ENCODE peak calls at places on chromosomes 12 and 14, in four cellular contexts. W is WTC11, P is GM12878, C is HepG2. F is an unnamed sample.
A peak's percentile ranks its signal among the peaks of the same experiment; 100 is the strongest.

GRCh38 chr14:22883191-22883976 is at the start of gene REM2:
- DNase-seq in C (no peak), P (no peak), W (no peak), F (peak; percentile 48)

GRCh38 chr14:102683399-102684275 is 91.2 kb downstream of the RCOR1 start:
- DNase-seq in W (peak; percentile 36), P (no peak), C (peak; percentile 61), F (peak; percentile 41)

GRCh38 chr14:78403278-78403815 is 233.2 kb downstream of the NRXN3 start:
- DNase-seq in P (peak; percentile 83), C (no peak), W (no peak), F (no peak)

GRCh38 chr14:39264558-39264957 is 30.8 kb downstream of the MIA2 start:
- DNase-seq in P (no peak), C (no peak), W (no peak), F (no peak)

GRCh38 chr12:4763549-4763948 is 43.3 kb downstream of the GALNT8 start:
- DNase-seq in C (peak; percentile 32), W (peak; percentile 94), P (no peak), F (peak; percentile 51)

GRCh38 chr12:38282886-38283285 is 33.7 kb upstream of the ALG10B start:
- DNase-seq in C (no peak), W (no peak), P (no peak), F (no peak)

GRCh38 chr14:50020799-50021198 is 95.6 kb downstream of the VCPKMT start:
- DNase-seq in C (no peak), P (no peak), W (no peak), F (no peak)

GRCh38 chr12:41882144-41882805 is 262.4 kb downstream of the GXYLT1 start:
- DNase-seq in W (no peak), C (no peak), P (no peak), F (no peak)

GRCh38 chr14:49915085-49915484 is 22.2 kb downstream of the ARF6 start:
- DNase-seq in P (no peak), W (no peak), C (no peak), F (no peak)

GRCh38 chr14:72771561-72771960 is 122.3 kb downstream of the DPF3 start:
- DNase-seq in C (no peak), W (no peak), P (no peak), F (no peak)

GRCh38 chr14:76855066-76855465 is 28.9 kb downstream of the LRRC74A start:
- DNase-seq in W (no peak), P (no peak), C (no peak), F (no peak)

GRCh38 chr12:8912910-8913309 is 1.4 kb upstream of the PHC1 start:
- DNase-seq in P (no peak), W (peak; percentile 38), C (no peak), F (peak; percentile 12)

GRCh38 chr12:75644472-75645072 is 133.2 kb upstream of the KRR1 start:
- DNase-seq in P (no peak), W (no peak), C (no peak), F (no peak)

GRCh38 chr12:117202033-117202432 is 11.8 kb upstream of the FBXO21 start:
- DNase-seq in C (no peak), W (no peak), P (no peak), F (no peak)

GRCh38 chr14:104289485-104289884 is 151.1 kb downstream of the KIF26A start:
- DNase-seq in C (no peak), P (no peak), W (no peak), F (no peak)

GRCh38 chr12:6336859-6337744 is 4.8 kb downstream of the TNFRSF1A start:
- DNase-seq in P (no peak), C (no peak), W (peak; percentile 30), F (peak; percentile 26)

GRCh38 chr12:117098361-117099217 is 627 bp downstream of the TESC start:
- DNase-seq in W (peak; percentile 46), P (no peak), C (no peak), F (peak; percentile 66)

GRCh38 chr14:26773906-26774593 is 176.2 kb upstream of the NOVA1 start:
- DNase-seq in P (no peak), C (no peak), W (no peak), F (no peak)

GRCh38 chr12:51951843-51952722 is 584 bp downstream of the ACVR1B start:
- DNase-seq in W (peak; percentile 48), P (no peak), C (no peak), F (no peak)

GRCh38 chr12:59182660-59183455 is 262.6 kb upstream of the LRIG3 start:
- DNase-seq in C (no peak), P (no peak), W (no peak), F (no peak)

GRCh38 chr12:89327477-89328094 is 24.7 kb downstream of the DUSP6 start:
- DNase-seq in P (no peak), W (no peak), C (no peak), F (no peak)

GRCh38 chr12:51118706-51119105 is 35.3 kb upstream of the CSRNP2 start:
- DNase-seq in P (no peak), C (no peak), W (no peak), F (no peak)

GRCh38 chr14:73771848-73772705 is 57.9 kb upstream of the PNMA1 start:
- DNase-seq in P (peak; percentile 85), W (peak; percentile 63), C (peak; percentile 94), F (peak; percentile 81)

GRCh38 chr14:65177551-65177950 is 75.2 kb upstream of the MAX start:
- DNase-seq in W (no peak), C (no peak), P (no peak), F (no peak)

GRCh38 chr14:20782280-20782890 is 1.3 kb downstream of the RNASE6 start:
- DNase-seq in P (no peak), W (no peak), C (no peak), F (no peak)

GRCh38 chr14:76056128-76056527 is 70.6 kb downstream of the IFT43 start:
- DNase-seq in P (no peak), W (peak; percentile 21), C (no peak), F (peak; percentile 23)

GRCh38 chr14:104657114-104657524 is 32.3 kb upstream of the INF2 start:
- DNase-seq in C (no peak), P (no peak), W (no peak), F (no peak)

GRCh38 chr12:102063066-102063465 is 1.3 kb upstream of the WASHC3 start:
- DNase-seq in C (peak; percentile 35), P (no peak), W (no peak), F (peak; percentile 54)
- TF ChIP-seq CREM in C (no peak), P (no peak), W (no peak), F (no peak)

GRCh38 chr12:19507823-19508222 is 68.5 kb downstream of the AEBP2 start:
- DNase-seq in P (no peak), C (no peak), W (no peak), F (no peak)
- TF ChIP-seq CREM in P (no peak), C (no peak), W (no peak), F (no peak)

GRCh38 chr12:69068431-69068830 is 135.5 kb upstream of the CPM start:
- DNase-seq in P (no peak), W (no peak), C (peak; percentile 46), F (no peak)

GRCh38 chr12:69067713-69068112 is 134.7 kb upstream of the CPM start:
- DNase-seq in P (no peak), C (no peak), W (no peak), F (no peak)

GRCh38 chr12:69069479-69069878 is 136.5 kb upstream of the CPM start:
- DNase-seq in C (no peak), P (no peak), W (no peak), F (no peak)

GRCh38 chr12:69070319-69071090 is 137.5 kb upstream of the CPM start:
- DNase-seq in C (peak; percentile 56), P (no peak), W (peak; percentile 69), F (peak; percentile 76)

GRCh38 chr12:69071091-69071370 is 138.1 kb upstream of the CPM start:
- DNase-seq in W (no peak), C (no peak), P (no peak), F (no peak)
- TF ChIP-seq CREM in W (no peak), C (no peak), P (no peak), F (no peak)

DNA sequence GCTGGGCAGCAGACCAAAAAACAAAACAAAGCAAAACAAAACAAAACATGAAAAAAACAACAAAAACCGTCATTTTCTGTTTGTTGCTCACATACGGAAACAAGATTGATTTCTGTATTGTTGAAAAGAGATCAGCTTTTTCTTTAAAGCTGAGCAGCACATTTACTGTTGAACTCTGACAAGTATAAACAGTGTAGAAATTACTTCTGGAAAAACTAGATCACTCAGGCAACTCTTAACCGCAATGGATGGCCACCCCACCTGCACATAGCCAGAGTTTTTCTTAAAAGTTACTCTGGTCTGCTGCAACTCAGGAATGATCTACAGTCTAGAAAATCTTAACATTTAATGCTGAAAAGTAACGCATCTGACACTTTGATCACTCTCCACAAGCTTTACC is 80.9 kb downstream of the PPM1H start:
- DNase-seq in W (no peak), C (no peak), P (no peak), F (no peak)
- TF ChIP-seq CREM in W (no peak), C (no peak), P (no peak), F (no peak)

GRCh38 chr12:96444403-96444802 is 44.2 kb upstream of the CDK17 start:
- DNase-seq in C (no peak), P (no peak), W (no peak), F (no peak)
- TF ChIP-seq CREM in C (no peak), P (no peak), W (no peak), F (no peak)

DNA sequence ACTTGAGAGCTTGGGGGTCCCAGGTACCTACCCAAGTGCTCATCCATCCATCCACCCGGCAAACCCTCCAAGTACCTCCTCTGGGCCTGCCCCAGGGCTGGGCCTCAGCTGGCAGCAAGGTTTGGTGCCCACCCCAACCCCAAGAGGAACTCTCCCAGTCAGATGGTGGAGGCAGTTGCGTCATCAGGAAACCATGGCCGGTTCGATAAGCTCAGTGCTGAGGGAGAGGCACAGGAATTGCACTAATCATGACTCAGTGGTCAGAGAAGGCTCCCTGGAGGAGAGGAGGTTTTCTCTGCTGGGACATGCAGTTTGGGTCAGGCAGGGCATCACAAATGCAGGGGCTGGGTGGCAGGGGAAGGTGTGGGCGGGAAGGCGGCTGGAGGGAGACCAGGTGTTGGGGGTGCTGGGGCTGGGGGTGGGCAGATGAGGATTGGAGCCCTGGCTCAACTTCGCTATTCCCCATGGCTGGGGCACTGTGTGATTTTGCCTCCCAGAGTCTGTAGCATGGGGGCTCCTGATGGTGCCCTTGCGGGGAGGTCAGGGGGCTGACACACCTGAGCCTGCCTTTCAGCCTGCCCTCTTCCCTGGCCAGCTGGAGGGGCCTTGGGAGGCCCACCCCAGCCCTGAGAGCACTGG is 32.2 kb downstream of the SH2B3 start:
- DNase-seq in W (no peak), P (no peak), C (no peak), F (no peak)
- TF ChIP-seq CREM in W (no peak), P (peak; percentile 39), C (no peak), F (peak; percentile 89)

GRCh38 chr12:46920503-46920902 is 94.7 kb upstream of the SLC38A4 start:
- DNase-seq in C (no peak), P (no peak), W (no peak), F (no peak)
- TF ChIP-seq CREM in C (no peak), P (no peak), W (no peak), F (no peak)

DNA sequence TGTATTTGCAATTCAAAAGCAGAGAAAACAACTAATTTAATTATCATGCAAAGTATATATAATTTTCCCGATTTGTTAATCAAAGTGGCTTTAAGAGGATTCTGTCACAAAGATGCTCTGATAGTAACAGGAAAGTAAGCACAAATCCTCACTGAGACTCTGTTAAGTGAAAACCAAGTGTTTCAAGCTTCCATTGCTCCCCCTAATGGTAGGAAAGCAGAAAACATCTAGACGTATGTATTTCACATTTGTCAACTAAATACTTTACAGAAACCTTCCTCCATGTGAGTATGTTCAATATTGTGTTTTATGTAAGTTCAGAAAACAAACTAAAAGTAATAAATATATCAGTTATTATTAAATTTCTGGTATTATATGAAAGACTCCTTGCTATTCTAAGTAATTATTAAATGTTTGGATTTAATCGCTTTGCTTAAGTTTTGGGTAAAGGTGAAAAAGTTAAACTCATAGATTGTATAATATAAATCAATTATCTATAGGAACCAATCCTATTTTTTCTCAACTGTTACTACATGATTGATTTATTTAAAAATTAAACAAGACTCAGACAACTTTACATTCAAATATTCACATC is 1.5 kb upstream of the NTS start:
- DNase-seq in C (peak; percentile 47), W (no peak), P (no peak), F (peak; percentile 2)
- TF ChIP-seq CREM in C (no peak), W (no peak), P (no peak), F (no peak)